ENCODE peak calls at places on chromosomes 16 and 17, in four cellular contexts. K is T-helper 9 cell, H is T-helper 17 cell, W is substantia nigra. M is an unnamed sample.

GRCh38 chr17:28421775-28422305 is 15.8 kb upstream of the SLC46A1 start:
- DNase-seq in K (no peak), H (no peak), W (no peak), M (no peak)

GRCh38 chr17:17877548-17878358 is 41.0 kb upstream of the SREBF1 start:
- DNase-seq in K (no peak), H (no peak), W (peak; percentile 26), M (no peak)

GRCh38 chr17:10614536-10615155 is 42.5 kb downstream of the MYH3 start:
- DNase-seq in K (no peak), H (no peak), W (no peak), M (no peak)

GRCh38 chr16:16045311-16045710 is 95.9 kb downstream of the ABCC1 start:
- DNase-seq in K (no peak), H (no peak), W (no peak), M (no peak)

GRCh38 chr17:8922451-8922850 is 43.1 kb downstream of the PIK3R5 start:
- DNase-seq in K (no peak), H (no peak), W (no peak), M (peak; percentile 71)

GRCh38 chr16:78693496-78693895 is 594.0 kb downstream of the WWOX start:
- DNase-seq in K (no peak), H (no peak), W (no peak), M (no peak)

GRCh38 chr17:18928726-18929125 is 23.2 kb upstream of the SLC5A10 start:
- DNase-seq in K (no peak), H (no peak), W (no peak), M (no peak)

GRCh38 chr16:4425378-4426020 is at the start of gene DNAJA3:
- DNase-seq in K (peak; percentile 89), H (peak; percentile 89), W (peak; percentile 88), M (peak; percentile 62)

GRCh38 chr16:67546091-67546501 is 16.2 kb upstream of the CTCF start:
- DNase-seq in K (no peak), H (no peak), W (no peak), M (no peak)

GRCh38 chr17:14123579-14124278 is 54.4 kb downstream of the COX10 start:
- DNase-seq in K (no peak), H (no peak), W (no peak), M (no peak)

GRCh38 chr16:28977703-28978641 is 3.4 kb downstream of the SPNS1 start:
- DNase-seq in K (no peak), H (no peak), W (no peak), M (no peak)

GRCh38 chr17:6457688-6458190 is 13.5 kb downstream of the PIMREG start:
- DNase-seq in K (no peak), H (no peak), W (no peak), M (no peak)

GRCh38 chr16:20320592-20320991 is 6.7 kb downstream of the GP2 start:
- DNase-seq in K (no peak), H (no peak), W (no peak), M (no peak)

GRCh38 chr16:89392881-89393730 is 97.3 kb downstream of the ANKRD11 start:
- DNase-seq in K (no peak), H (no peak), W (no peak), M (no peak)